ENCODE peak calls at places on chromosomes 1 and 21, in six cellular contexts. G, H, O, S, X and C are unnamed samples.

GRCh38 chr1:184698001-184698400 is 56.7 kb downstream of the EDEM3 start:
- DNase-seq in G (no peak), H (no peak), O (no peak), S (no peak), X (no peak), C (no peak)

GRCh38 chr1:16631248-16632043 is 18.1 kb upstream of the NBPF1 start:
- DNase-seq in G (peak), H (no peak), O (no peak), S (no peak), X (peak), C (no peak)

GRCh38 chr21:43733529-43734071 is 14.7 kb downstream of the PDXK start:
- DNase-seq in G (no peak), H (no peak), O (no peak), S (no peak), X (no peak), C (no peak)

GRCh38 chr1:30039354-30040080 is 683.9 kb downstream of the MATN1 start:
- DNase-seq in G (no peak), H (no peak), O (no peak), S (no peak), X (no peak), C (no peak)

GRCh38 chr1:173406783-173407230 is 70.3 kb upstream of the PRDX6 start:
- DNase-seq in G (no peak), H (no peak), O (no peak), S (no peak), X (no peak), C (peak)

GRCh38 chr21:44650265-44650972 is 4.0 kb downstream of the KRTAP12-4 start:
- DNase-seq in G (no peak), H (no peak), O (no peak), S (no peak), X (no peak), C (no peak)

GRCh38 chr1:21882721-21883415 is 54.2 kb downstream of the HSPG2 start:
- DNase-seq in G (no peak), H (no peak), O (no peak), S (no peak), X (no peak), C (no peak)

GRCh38 chr1:108590947-108591346 is 31.0 kb downstream of the EEIG2 start:
- DNase-seq in G (no peak), H (peak), O (no peak), S (no peak), X (no peak), C (no peak)

GRCh38 chr1:16253332-16253922 is 16.4 kb upstream of the CPLANE2 start:
- DNase-seq in G (no peak), H (no peak), O (no peak), S (no peak), X (no peak), C (no peak)

GRCh38 chr1:210438928-210439841 is 110.5 kb downstream of the HHAT start:
- DNase-seq in G (no peak), H (peak), O (no peak), S (no peak), X (no peak), C (no peak)

GRCh38 chr1:11929849-11930248 is 3.6 kb upstream of the KIAA2013 start:
- DNase-seq in G (peak), H (no peak), O (no peak), S (peak), X (peak), C (no peak)

GRCh38 chr1:221667504-221667903 is 74.4 kb downstream of the DUSP10 start:
- DNase-seq in G (no peak), H (peak), O (no peak), S (no peak), X (no peak), C (peak)

GRCh38 chr1:1153874-1154273 is 19.8 kb upstream of the TTLL10 start:
- DNase-seq in G (no peak), H (no peak), O (no peak), S (no peak), X (no peak), C (no peak)

GRCh38 chr1:51960262-51960661 is 30.2 kb downstream of the RAB3B start:
- DNase-seq in G (no peak), H (no peak), O (no peak), S (no peak), X (no peak), C (no peak)

GRCh38 chr1:49251385-49251784 is 474.7 kb upstream of the BEND5 start:
- DNase-seq in G (no peak), H (no peak), O (no peak), S (no peak), X (no peak), C (no peak)

GRCh38 chr1:153572569-153573015 is 6.9 kb upstream of the S100A2 start:
- DNase-seq in G (peak), H (peak), O (no peak), S (peak), X (peak), C (no peak)

GRCh38 chr21:15298306-15298705 is 233.5 kb upstream of the NRIP1 start:
- DNase-seq in G (no peak), H (no peak), O (no peak), S (no peak), X (no peak), C (no peak)

GRCh38 chr1:58941471-58942289 is 157.8 kb upstream of the JUN start:
- DNase-seq in G (no peak), H (no peak), O (no peak), S (no peak), X (no peak), C (no peak)

GRCh38 chr21:43323244-43324005 is 103.5 kb downstream of the SIK1 start:
- DNase-seq in G (no peak), H (no peak), O (no peak), S (no peak), X (no peak), C (no peak)

GRCh38 chr1:28056129-28056925 is 32.1 kb downstream of the EYA3 start:
- DNase-seq in G (no peak), H (no peak), O (no peak), S (no peak), X (no peak), C (peak)

GRCh38 chr1:115430717-115431116 is 92.7 kb upstream of the NGF start:
- DNase-seq in G (no peak), H (peak), O (no peak), S (no peak), X (no peak), C (no peak)

GRCh38 chr1:236868625-236869467 is 73.8 kb downstream of the MTR start:
- DNase-seq in G (no peak), H (peak), O (peak), S (peak), X (no peak), C (peak)

GRCh38 chr1:219563568-219563967 is 49.3 kb downstream of the ZC3H11B start:
- DNase-seq in G (no peak), H (no peak), O (no peak), S (no peak), X (no peak), C (no peak)

GRCh38 chr1:55131801-55132200 is 83.4 kb downstream of the USP24 start:
- DNase-seq in G (no peak), H (no peak), O (no peak), S (no peak), X (no peak), C (no peak)

GRCh38 chr1:32142446-32143301 is 34.8 kb downstream of the KPNA6 start:
- DNase-seq in G (no peak), H (peak), O (no peak), S (no peak), X (no peak), C (no peak)

GRCh38 chr1:183032122-183032921 is 9.1 kb downstream of the LAMC1 start:
- DNase-seq in G (no peak), H (peak), O (no peak), S (no peak), X (no peak), C (no peak)

GRCh38 chr1:11058595-11059165 is 1.1 kb downstream of the SRM start:
- DNase-seq in G (peak), H (no peak), O (no peak), S (no peak), X (no peak), C (no peak)

GRCh38 chr1:212077028-212077427 is 41.5 kb downstream of the DTL start:
- DNase-seq in G (no peak), H (no peak), O (no peak), S (no peak), X (no peak), C (no peak)

GRCh38 chr1:16351449-16351993 is 759 bp downstream of the FBXO42 start:
- DNase-seq in G (no peak), H (no peak), O (no peak), S (no peak), X (no peak), C (no peak)

GRCh38 chr1:222950892-222951291 is 136.1 kb downstream of the DISP1 start:
- DNase-seq in G (no peak), H (peak), O (no peak), S (no peak), X (no peak), C (no peak)

GRCh38 chr1:151680391-151680790 is 36.2 kb downstream of the CELF3 start:
- DNase-seq in G (no peak), H (peak), O (no peak), S (no peak), X (no peak), C (no peak)

DNA sequence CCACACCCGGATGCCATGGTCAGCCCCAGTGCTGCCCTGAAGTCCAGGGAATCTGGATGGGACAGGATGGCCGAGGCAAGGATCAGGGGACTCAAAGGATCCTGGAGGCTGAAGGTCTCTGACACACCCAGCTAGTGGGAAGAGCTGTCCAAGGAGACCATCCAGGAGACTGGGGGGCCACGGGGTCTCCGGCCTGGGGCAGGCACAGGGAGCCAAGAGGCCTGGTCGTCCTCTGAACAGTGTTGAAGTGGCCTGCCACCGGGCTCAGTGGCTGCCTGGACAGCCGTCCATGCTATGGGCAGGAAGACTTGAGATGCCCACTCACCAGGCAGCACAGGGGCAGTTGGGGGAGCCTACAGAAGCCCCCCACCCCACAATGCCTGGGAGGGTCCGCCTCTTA is 41.9 kb downstream of the MEGF6 start:
- DNase-seq in G (no peak), H (no peak), O (no peak), S (no peak), X (no peak), C (no peak)
- TF ChIP-seq CTCF in G (no peak), H (no peak), O (no peak), S (no peak), X (no peak), C (no peak)

GRCh38 chr21:37166733-37167132 is 93.7 kb downstream of the TTC3 start:
- DNase-seq in G (no peak), H (no peak), O (no peak), S (no peak), X (no peak), C (no peak)
- H3K4me3 ChIP-seq in G (no peak), H (no peak), O (no peak), S (no peak), X (no peak), C (no peak)

GRCh38 chr1:224308064-224308463 is 21.9 kb downstream of the NVL start:
- DNase-seq in G (no peak), H (no peak), O (no peak), S (no peak), X (no peak), C (no peak)

GRCh38 chr1:224301391-224301790 is 28.6 kb downstream of the NVL start:
- DNase-seq in G (no peak), H (no peak), O (no peak), S (no peak), X (no peak), C (no peak)

GRCh38 chr1:224300346-224300745 is 29.6 kb downstream of the NVL start:
- DNase-seq in G (no peak), H (peak), O (no peak), S (no peak), X (no peak), C (no peak)

GRCh38 chr1:224302947-224303346 is 27.0 kb downstream of the NVL start:
- DNase-seq in G (no peak), H (no peak), O (no peak), S (no peak), X (no peak), C (no peak)

GRCh38 chr1:224304767-224305166 is 25.2 kb downstream of the NVL start:
- DNase-seq in G (no peak), H (peak), O (no peak), S (no peak), X (no peak), C (no peak)
- TF ChIP-seq CTCF in G (no peak), H (no peak), O (no peak), S (no peak), X (no peak), C (no peak)

GRCh38 chr1:44811714-44812151 is 3.4 kb downstream of the BTBD19 start:
- DNase-seq in G (peak), H (no peak), O (no peak), S (peak), X (peak), C (no peak)
- H3K4me3 ChIP-seq in G (no peak), H (no peak), O (no peak), S (no peak), X (no peak), C (no peak)

GRCh38 chr1:86527306-86527705 is 19.6 kb upstream of the CLCA4 start:
- DNase-seq in G (no peak), H (no peak), O (no peak), S (no peak), X (no peak), C (no peak)

DNA sequence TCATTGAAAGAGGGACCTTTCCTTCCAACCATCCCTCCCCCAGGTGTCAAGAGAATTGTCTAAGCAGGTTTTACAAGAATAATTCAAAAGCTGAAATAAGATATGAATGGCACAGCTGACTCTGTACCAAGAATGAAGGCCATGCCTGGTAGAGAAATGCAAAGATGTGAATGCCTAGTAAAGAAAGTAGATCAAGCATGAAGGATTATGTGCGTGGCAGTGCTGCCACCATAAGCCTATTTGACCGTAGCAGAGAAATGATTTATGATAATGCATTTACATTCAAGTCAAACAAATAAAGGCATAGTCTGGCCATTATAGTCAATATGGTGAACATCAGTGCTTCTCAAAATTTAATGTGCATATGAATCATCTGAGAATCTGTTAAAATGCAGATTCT is 16.7 kb upstream of the CLCA4 start:
- DNase-seq in G (no peak), H (no peak), O (no peak), S (no peak), X (no peak), C (no peak)
- TF ChIP-seq CTCF in G (no peak), H (no peak), O (no peak), S (no peak), X (no peak), C (no peak)

GRCh38 chr1:155859881-155860841 is 794 bp downstream of the SYT11 start:
- DNase-seq in G (peak), H (no peak), O (no peak), S (peak), X (peak), C (peak)

GRCh38 chr1:155858805-155859233 is 548 bp upstream of the SYT11 start:
- DNase-seq in G (peak), H (peak), O (no peak), S (no peak), X (no peak), C (no peak)

GRCh38 chr1:155864393-155864792 is 5.0 kb downstream of the SYT11 start:
- DNase-seq in G (no peak), H (no peak), O (no peak), S (no peak), X (no peak), C (no peak)

GRCh38 chr1:155859234-155859829 is at the start of gene SYT11:
- DNase-seq in G (peak), H (peak), O (peak), S (peak), X (peak), C (peak)

GRCh38 chr1:155860939-155861496 is 1.7 kb downstream of the SYT11 start:
- DNase-seq in G (no peak), H (no peak), O (no peak), S (no peak), X (no peak), C (no peak)
- H3K4me3 ChIP-seq in G (no peak), H (no peak), O (peak), S (peak), X (no peak), C (peak)

GRCh38 chr1:68442822-68443556 is 6.8 kb downstream of the RPE65 start:
- DNase-seq in G (no peak), H (peak), O (peak), S (peak), X (no peak), C (peak)
- TF ChIP-seq CTCF in G (no peak), H (peak), O (peak), S (peak), X (peak), C (peak)

GRCh38 chr1:202709276-202710041 is 795 bp downstream of the SYT2 start:
- DNase-seq in G (no peak), H (no peak), O (no peak), S (peak), X (no peak), C (no peak)
- H3K4me3 ChIP-seq in G (no peak), H (no peak), O (no peak), S (peak), X (no peak), C (no peak)